ENCODE peak calls at places on chromosomes 3 and 15, in six cellular contexts. V is OCI-LY7, C is body of pancreas, I is colonic mucosa, E is IMR-90, Q is endothelial cell of umbilical vein. G is an unnamed sample. For H3K4me1, the result is how much of the 10 kb centered on the place peaks cover.

GRCh38 chr3:101847328-101847727 is 2.0 kb upstream of the NFKBIZ start:
- DNase-seq in C (no peak), I (no peak), Q (no peak), V (no peak), E (no peak), G (no peak)

GRCh38 chr3:117052356-117052755 is 342.8 kb downstream of the TUSC7 start:
- DNase-seq in C (no peak), E (peak), Q (peak), I (no peak), V (no peak), G (no peak)

GRCh38 chr3:113660901-113661300 is 35.5 kb downstream of the USF3 start:
- DNase-seq in I (no peak), C (peak), E (peak), V (peak), Q (no peak), G (no peak)

GRCh38 chr15:29680806-29681485 is 141.3 kb downstream of the TJP1 start:
- DNase-seq in E (no peak), C (no peak), I (no peak), V (no peak), Q (peak), G (no peak)

GRCh38 chr15:30918366-30918765 is 14.7 kb downstream of the FAN1 start:
- DNase-seq in I (no peak), C (no peak), V (no peak), Q (no peak), E (no peak), G (no peak)

GRCh38 chr3:14289590-14290453 is 111.2 kb downstream of the LSM3 start:
- DNase-seq in Q (peak), V (no peak), I (peak), C (no peak), E (peak), G (peak)

GRCh38 chr15:31279221-31280036 is 47.2 kb upstream of the KLF13 start:
- DNase-seq in Q (no peak), C (peak), E (no peak), I (peak), V (no peak), G (no peak)

GRCh38 chr15:27028836-27029482 is 58.0 kb downstream of the GABRG3 start:
- DNase-seq in E (no peak), I (no peak), C (no peak), V (no peak), Q (no peak), G (no peak)

GRCh38 chr15:58247803-58248503 is 109.8 kb downstream of the AQP9 start:
- DNase-seq in C (peak), I (peak), Q (no peak), V (no peak), E (peak), G (no peak)

GRCh38 chr3:48258530-48258929 is 17.6 kb downstream of the ZNF589 start:
- DNase-seq in E (no peak), Q (no peak), C (no peak), V (no peak), I (no peak), G (no peak)

GRCh38 chr15:22811640-22812039 is 25.2 kb downstream of the NIPA1 start:
- DNase-seq in E (peak), V (peak), I (peak), C (peak), Q (no peak), G (no peak)

GRCh38 chr3:14867936-14868570 is 49.3 kb downstream of the FGD5 start:
- DNase-seq in V (no peak), E (no peak), C (no peak), Q (no peak), I (no peak), G (no peak)

GRCh38 chr3:38746641-38747040 is 69.4 kb downstream of the SCN10A start:
- DNase-seq in I (no peak), E (no peak), V (no peak), Q (no peak), C (no peak), G (no peak)

GRCh38 chr15:93372209-93372910 is 283.3 kb upstream of the RGMA start:
- DNase-seq in Q (no peak), C (no peak), E (no peak), V (no peak), I (no peak), G (no peak)

GRCh38 chr3:123297627-123297899 is 95.8 kb downstream of the SEC22A start:
- DNase-seq in I (no peak), V (no peak), E (no peak), C (no peak), Q (no peak), G (no peak)

GRCh38 chr3:77296527-77296926 is 256.6 kb downstream of the ROBO2 start:
- DNase-seq in V (no peak), E (peak), Q (no peak), C (no peak), I (no peak), G (peak)

GRCh38 chr15:42994546-42994945 is 74.0 kb upstream of the TTBK2 start:
- DNase-seq in E (peak), I (no peak), C (no peak), Q (no peak), V (no peak), G (peak)

GRCh38 chr3:147305533-147306241 is 100.7 kb downstream of the ZIC4 start:
- DNase-seq in E (peak), I (no peak), C (no peak), Q (no peak), V (no peak), G (no peak)

DNA sequence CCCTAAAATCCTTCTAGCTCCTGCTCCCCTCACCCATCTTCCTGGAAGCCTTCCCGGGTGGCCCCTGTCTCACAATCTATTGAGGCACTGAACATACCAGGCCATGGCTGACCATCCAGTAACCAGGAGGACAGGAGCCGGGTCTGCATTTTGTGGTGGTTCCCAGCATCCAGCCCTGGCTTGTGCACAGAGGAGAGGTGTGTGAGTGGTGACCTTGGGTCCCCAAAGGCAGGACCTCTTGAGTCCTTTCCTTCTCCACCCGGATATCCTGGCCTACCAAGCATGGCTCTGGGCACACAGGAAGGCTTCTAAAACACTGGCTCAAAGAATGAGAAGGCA is 7.8 kb downstream of the CSK start:
- DNase-seq in E (no peak), I (no peak), V (no peak), C (no peak), Q (no peak), G (no peak)
- H3K4me1 ChIP-seq in E (under half), I (half or more), V (half or more), C (under half), Q (under half), G (under half)

GRCh38 chr15:98774756-98775497 is 126.6 kb downstream of the IGF1R start:
- DNase-seq in I (no peak), C (peak), E (peak), Q (no peak), V (no peak), G (peak)
- H3K4me1 ChIP-seq in I (under half), C (half or more), E (under half), Q (under half), V (under half), G (under half)

DNA sequence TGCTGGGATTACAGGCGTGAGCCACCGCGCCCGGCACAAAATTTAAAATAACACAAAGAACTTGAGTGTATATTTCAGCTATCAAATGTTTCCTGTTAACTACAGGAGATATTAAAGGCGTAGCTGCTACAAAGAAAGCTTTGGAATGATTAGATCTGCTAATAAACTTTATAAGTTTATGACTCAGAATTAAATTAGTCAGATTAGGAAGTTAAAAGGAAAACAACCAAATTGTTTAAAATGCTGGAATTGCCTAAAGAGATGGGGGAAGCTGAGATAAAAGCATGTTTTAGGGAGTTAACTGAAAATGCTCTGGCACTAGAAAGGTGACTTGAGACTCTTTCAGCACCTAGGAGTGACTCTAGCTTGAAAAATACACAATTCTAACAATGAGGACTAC is 58.9 kb downstream of the COL8A1 start:
- DNase-seq in C (no peak), V (no peak), E (no peak), Q (no peak), I (no peak), G (no peak)
- H3K4me1 ChIP-seq in C (under half), V (under half), E (under half), Q (under half), I (under half), G (under half)

DNA sequence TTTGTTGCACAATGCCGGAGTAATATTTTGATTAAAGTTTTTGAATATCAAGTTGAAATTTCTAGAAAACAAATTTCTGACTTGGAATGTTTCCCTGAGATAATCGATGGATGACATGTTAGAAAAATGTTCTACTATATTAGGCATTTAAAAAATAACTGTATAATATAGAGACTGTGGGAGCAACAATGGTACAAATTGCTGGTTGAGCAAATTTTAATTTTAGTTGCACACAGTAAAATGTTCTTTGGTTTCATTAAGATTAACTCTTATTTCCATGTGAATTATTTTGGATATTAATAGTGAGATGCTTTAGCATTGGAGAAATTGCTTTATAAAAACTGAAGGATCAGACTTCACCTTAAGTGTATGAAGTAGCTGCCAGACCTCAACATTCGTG is 9.3 kb downstream of the USP3 start:
- DNase-seq in I (no peak), C (no peak), V (no peak), E (no peak), Q (no peak), G (no peak)
- H3K4me1 ChIP-seq in I (under half), C (half or more), V (half or more), E (under half), Q (under half), G (half or more)

DNA sequence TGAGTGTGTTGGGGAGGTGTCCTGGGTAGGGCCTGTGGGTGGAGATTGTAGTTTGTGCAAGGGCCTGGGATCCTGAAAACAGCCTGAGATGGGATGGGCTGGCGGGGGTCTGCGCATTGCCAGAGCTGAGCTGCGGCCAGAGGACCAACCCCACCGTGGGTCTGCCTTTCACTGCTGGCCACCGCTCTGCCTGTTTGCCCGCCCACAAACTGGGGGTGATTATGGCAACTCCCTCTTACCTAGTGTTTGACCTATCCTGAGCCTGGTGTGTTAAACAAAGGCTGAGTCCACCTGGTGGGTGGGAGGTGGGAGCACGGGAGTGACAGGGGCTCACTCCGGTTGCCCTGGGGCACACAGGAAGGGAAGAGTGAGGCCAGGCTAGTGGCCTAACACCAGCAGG is 9.8 kb downstream of the ABTB1 start:
- DNase-seq in E (no peak), C (no peak), V (no peak), I (no peak), Q (no peak), G (no peak)
- H3K4me1 ChIP-seq in E (under half), C (under half), V (under half), I (under half), Q (under half), G (under half)

GRCh38 chr15:72998681-72999466 is 53.4 kb upstream of the NEO1 start:
- DNase-seq in Q (no peak), V (no peak), C (no peak), I (peak), E (no peak), G (peak)
- H3K4me1 ChIP-seq in Q (under half), V (under half), C (under half), I (under half), E (under half), G (under half)

GRCh38 chr15:65827065-65827464 is 35.0 kb upstream of the DENND4A start:
- DNase-seq in Q (no peak), E (no peak), I (peak), V (no peak), C (no peak), G (no peak)

GRCh38 chr15:65828566-65828965 is 36.5 kb upstream of the DENND4A start:
- DNase-seq in C (no peak), I (no peak), Q (no peak), E (no peak), V (no peak), G (no peak)

GRCh38 chr15:65824941-65825544 is 33.0 kb upstream of the DENND4A start:
- DNase-seq in V (no peak), E (peak), C (peak), I (no peak), Q (no peak), G (peak)

GRCh38 chr15:65832549-65833364 is 36.5 kb upstream of the RAB11A start:
- DNase-seq in E (peak), C (peak), V (peak), Q (peak), I (peak), G (peak)

DNA sequence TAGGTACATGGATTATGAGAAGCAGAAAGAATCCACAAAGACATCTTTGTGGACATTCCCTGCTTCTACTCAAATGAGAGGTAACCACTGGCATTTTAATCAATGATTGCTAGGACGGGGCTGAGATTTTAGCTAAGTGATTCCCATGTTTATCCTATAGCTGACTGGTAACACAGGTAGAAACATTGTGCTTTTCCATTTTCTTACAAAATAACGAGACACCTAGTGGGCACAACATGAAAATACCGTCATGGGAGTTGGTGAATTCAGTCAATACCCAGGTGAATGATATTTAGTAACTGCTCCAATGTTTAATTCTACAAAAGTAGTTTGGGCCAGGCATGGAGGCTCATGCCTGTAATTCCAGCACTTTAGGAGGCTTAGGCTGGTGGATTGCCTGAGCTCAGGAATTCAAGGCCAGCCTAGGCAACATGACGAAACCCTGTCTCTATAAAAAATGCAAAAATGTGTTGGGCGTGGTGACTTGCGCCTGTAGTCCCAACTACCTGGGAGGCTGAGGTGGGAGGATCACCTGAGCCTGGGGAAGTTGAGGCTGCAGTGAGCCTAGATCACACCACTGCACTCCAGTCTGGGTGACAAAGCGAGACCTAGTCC is 37.2 kb upstream of the DENND4A start:
- DNase-seq in E (peak), I (no peak), Q (peak), V (peak), C (peak), G (peak)
- H3K4me1 ChIP-seq in E (under half), I (under half), Q (under half), V (under half), C (under half), G (under half)

DNA sequence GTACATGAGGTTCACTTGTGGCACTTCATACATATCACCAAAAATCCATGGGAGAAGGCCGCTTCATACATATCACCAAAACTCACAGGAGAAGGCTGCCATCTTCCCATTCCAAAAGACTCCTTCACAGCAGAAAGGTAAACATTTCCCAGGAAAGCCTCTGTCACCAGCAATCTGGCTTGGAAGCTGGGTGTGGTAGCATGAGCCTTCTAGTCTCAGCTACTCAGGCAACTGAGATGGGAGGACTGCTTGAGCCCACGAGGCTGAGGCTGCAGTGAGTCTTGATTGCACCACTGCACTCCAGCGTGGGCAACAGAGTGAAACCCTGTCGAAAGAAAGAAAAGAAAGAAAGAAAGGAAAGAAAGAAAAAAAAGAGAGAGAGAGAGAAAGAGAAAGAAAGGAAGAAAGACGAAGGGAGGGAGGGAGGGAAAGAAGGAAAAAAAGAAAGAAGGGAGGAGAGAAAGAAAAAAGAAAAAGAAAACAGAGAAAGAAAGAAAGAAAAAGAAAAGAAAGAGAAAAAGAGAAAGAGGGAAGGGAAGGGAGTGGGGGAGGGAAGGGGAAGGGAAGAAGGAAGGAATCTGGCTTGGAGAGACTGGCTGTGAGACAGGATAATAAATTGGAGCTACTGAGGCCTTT is 7.2 kb downstream of the LRIG1 start:
- DNase-seq in C (no peak), I (peak), V (no peak), Q (no peak), E (no peak), G (no peak)
- H3K4me1 ChIP-seq in C (half or more), I (under half), V (half or more), Q (under half), E (under half), G (under half)